ENCODE peak calls at places on chromosome 19, in six cellular contexts. P is right lobe of liver, Q is lower lobe of right lung, L is mammary epithelial cell, X is heart right ventricle, H is breast epithelium. G is an unnamed sample.

GRCh38 chr19:46601318-46602224 is at the start of gene CALM3:
- DNase-seq in P (peak; percentile 51), Q (no peak), L (no peak), X (no peak), H (no peak), G (no peak)

GRCh38 chr19:31145909-31146453 is 203.3 kb downstream of the TSHZ3 start:
- DNase-seq in P (no peak), Q (no peak), L (no peak), X (no peak), H (no peak), G (no peak)

GRCh38 chr19:51311388-51312257 is at the start of gene IGLON5:
- DNase-seq in P (no peak), Q (no peak), L (no peak), X (no peak), H (no peak), G (no peak)

GRCh38 chr19:7242601-7243258 is 51.5 kb downstream of the INSR start:
- DNase-seq in P (no peak), Q (no peak), L (peak; percentile 76), X (peak; percentile 32), H (no peak), G (no peak)

GRCh38 chr19:58511353-58512208 is at the start of gene SLC27A5:
- DNase-seq in P (peak; percentile 98), Q (no peak), L (no peak), X (no peak), H (no peak), G (no peak)

GRCh38 chr19:5261151-5261890 is 79.3 kb downstream of the PTPRS start:
- DNase-seq in P (no peak), Q (no peak), L (peak; percentile 61), X (no peak), H (peak; percentile 63), G (no peak)

GRCh38 chr19:7397687-7398086 is 49.0 kb downstream of the ARHGEF18 start:
- DNase-seq in P (no peak), Q (no peak), L (peak; percentile 57), X (no peak), H (no peak), G (no peak)

GRCh38 chr19:58558623-58559274 is 338 bp upstream of the UBE2M start:
- DNase-seq in P (peak; percentile 99), Q (peak; percentile 99), L (peak; percentile 97), X (peak; percentile 99), H (peak; percentile 100), G (peak; percentile 99)

GRCh38 chr19:46551175-46551574 is 50.0 kb upstream of the CALM3 start:
- DNase-seq in P (no peak), Q (no peak), L (no peak), X (no peak), H (no peak), G (no peak)

DNA sequence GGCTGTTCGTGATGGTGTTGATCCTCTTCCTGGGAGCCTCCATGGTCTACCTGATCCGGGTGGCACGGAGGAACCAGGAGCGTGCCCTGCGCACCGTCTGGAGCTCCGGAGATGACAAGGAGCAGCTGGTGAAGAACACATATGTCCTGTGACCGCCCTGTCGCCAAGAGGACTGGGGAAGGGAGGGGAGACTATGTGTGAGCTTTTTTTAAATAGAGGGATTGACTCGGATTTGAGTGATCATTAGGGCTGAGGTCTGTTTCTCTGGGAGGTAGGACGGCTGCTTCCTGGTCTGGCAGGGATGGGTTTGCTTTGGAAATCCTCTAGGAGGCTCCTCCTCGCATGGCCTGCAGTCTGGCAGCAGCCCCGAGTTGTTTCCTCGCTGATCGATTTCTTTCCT is 12.2 kb upstream of the C19orf33 start:
- DNase-seq in P (no peak), Q (no peak), L (no peak), X (no peak), H (no peak), G (no peak)
- TF ChIP-seq CTCF in P (no peak), Q (no peak), L (no peak), X (no peak), H (no peak), G (no peak)

DNA sequence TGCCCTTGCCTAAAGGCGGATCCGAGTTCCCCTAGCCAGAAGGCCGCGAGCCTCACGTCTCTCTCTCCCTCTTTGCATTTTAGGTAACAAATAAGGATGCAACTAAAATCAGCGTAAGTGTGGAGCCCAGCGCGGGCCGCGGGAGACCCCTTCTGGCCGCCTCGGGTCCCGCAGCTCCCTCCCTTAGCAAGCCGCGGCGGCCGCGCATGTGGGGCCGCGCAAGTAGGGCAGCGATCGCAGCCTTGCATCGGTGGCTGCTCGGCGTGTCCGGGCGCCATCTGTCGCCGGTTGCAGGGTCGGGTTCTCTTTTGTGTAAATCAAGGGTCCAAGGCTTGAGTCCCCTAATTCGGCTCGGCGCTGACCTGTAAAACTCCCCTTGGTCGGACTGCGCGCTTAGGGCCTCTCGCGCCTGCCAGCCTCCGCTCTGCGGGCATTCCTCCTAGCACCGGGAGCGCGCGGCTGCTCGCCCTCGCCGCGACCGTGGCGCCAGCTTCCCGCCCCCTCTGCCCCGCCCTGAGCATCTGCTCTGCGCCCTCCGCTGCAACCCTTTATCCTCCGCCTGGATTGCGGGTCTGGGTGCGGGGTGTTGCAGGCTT is 2.7 kb downstream of the VSTM2B start:
- DNase-seq in P (no peak), Q (no peak), L (peak; percentile 55), X (peak; percentile 25), H (no peak), G (peak; percentile 38)
- H3K27ac ChIP-seq in P (no peak overlapping the region), Q (no peak overlapping the region), L (no peak overlapping the region), X (no peak overlapping the region), H (no peak overlapping the region), G (no peak overlapping the region)

DNA sequence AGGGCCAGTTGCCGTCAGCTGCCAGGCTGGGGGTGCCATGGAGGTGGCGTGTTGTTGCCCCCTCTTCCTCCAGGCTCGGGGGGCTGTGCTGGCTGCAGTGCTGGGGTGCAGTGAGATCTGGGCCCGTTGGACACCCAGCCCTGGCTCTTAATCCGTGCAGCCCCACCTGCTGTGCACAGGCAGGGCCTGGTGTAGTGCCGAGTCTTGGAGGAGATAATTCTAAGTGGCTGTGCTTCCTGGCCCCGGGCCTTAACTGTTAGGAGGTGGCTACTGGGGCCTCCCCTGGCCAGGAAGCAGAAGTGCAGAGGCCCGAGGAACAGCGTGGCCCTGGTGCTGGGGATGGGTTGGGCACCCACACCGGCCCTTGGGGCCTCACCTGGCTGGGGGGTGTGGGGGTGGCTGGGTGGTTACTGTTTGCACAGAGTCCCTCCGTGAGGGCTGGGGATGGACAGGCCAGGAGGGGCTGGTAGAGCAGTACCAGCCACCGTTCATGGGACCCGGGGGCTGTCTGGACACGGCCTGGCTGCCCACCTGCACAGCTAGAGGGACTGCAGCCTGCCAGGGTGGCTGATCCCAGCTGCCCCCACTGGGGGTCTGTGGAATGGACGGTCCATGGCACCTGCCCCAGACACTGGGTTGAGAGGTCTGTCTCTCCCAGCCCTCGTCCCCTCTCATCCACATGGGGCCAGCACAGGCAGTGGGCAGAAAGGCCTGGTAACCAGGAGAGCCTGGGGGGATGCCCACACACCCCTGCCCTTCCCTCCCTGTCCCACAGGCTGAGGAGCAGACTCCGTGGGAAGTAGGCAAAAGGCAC is 3.3 kb downstream of the GPX4 start:
- DNase-seq in P (no peak), Q (no peak), L (peak; percentile 55), X (no peak), H (no peak), G (no peak)
- TF ChIP-seq CTCF in P (no peak), Q (no peak), L (peak; percentile 6), X (no peak), H (no peak), G (no peak)

DNA sequence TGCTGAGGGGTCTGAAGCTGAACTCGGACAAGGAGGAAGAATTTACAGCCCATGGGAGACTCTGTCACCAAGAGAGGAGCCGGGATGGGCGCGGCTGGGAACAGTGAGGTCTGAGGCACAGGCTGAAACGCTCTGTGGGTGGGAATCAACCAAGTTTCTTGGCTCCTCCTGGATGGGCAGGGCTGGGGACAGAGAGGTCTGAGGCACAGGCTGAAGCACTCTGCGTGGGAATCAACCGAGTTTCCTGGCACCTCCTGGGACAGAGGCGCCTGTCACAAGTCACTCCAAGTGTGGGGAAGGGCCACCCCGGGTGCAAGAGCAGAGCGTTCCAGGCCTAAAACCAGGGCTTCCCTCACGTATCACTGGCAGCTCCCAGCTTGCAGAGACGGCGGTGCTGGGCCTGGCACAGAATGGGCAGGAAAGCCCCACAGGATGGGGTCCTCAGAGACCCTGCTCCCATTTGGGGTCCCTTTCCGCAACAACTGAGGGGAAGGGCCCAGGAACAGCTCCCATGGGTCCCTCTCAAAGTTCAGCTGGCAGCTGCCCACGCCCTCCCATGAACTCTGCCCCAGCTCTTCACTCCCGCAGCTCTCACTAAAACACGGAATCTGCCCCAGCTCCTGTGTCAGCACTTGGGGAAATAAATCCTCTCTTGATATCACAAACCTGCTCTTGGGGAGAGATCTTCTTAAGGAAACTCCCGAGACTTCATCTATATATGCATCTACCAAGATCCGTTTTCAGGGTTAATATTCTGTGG is 18.5 kb downstream of the AP3D1 start:
- DNase-seq in P (peak; percentile 81), Q (peak; percentile 22), L (no peak), X (no peak), H (no peak), G (no peak)
- H3K27ac ChIP-seq in P (peak overlapping the region; percentile 84), Q (no peak overlapping the region), L (no peak overlapping the region), X (peak overlapping the region; percentile 9), H (no peak overlapping the region), G (no peak overlapping the region)

GRCh38 chr19:35994868-35995654 is at the start of gene SDHAF1:
- DNase-seq in P (peak; percentile 99), Q (peak; percentile 99), L (peak; percentile 88), X (peak; percentile 97), H (peak; percentile 96), G (peak; percentile 98)
- TF ChIP-seq CTCF in P (no peak), Q (no peak), L (no peak), X (no peak), H (no peak), G (no peak)

GRCh38 chr19:18503337-18503970 is 18.4 kb downstream of the ELL start:
- DNase-seq in P (no peak), Q (no peak), L (no peak), X (no peak), H (no peak), G (no peak)
- H3K27ac ChIP-seq in P (peak overlapping the region; percentile 92), Q (peak overlapping the region; percentile 69), L (no peak overlapping the region), X (peak overlapping the region; percentile 63), H (peak overlapping the region; percentile 67), G (peak overlapping the region; percentile 77)

DNA sequence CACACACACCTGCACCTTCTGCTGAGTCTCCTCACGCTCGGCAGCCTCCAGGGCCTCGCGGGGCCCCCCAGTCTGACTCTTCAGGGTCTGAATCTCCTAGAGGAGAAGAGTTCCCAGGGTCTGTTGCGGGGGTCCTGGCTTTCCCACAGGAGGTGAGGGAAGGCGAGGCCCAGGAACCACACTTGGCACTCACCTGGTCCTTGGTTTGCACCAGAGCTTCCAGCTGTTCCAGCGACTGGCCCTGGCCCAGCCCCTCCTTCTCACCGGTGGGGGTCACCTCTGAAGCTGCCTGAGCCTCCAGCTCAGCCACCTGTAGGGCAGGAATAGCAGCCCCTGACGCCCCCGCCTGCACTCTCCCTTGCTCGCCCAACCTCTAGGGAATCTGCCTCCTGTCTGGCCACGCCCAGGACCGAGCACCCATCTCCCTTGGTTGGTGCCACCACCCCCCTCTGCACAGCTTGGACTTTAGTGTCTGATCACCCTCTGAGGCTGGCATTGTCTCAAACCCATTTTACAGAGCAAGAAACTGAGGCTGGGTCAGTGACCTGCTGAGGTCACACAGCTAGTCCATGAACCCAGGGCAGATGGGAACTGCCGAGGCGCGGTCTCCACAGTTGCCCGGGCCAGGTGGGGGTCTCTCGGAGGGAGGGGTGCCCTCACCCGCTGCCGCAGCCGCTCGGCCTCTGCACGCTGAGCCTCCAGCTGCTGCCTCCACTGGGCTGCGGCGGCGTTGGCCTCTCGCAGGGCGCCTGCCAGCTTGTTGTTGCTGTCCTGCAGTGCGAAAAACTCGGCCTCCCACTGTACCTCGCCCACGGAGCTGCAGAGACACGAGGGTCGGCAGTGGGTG is 9.5 kb downstream of the HOMER3 start:
- DNase-seq in P (no peak), Q (no peak), L (no peak), X (no peak), H (no peak), G (no peak)
- TF ChIP-seq CTCF in P (no peak), Q (no peak), L (no peak), X (no peak), H (no peak), G (no peak)

G was measured in tibial artery.